ENCODE peak calls at places on chromosomes 12 and 14, in four cellular contexts. F is GM12878, L is SK-N-SH, Q is A549. U is an unnamed sample.

GRCh38 chr12:50925342-50925651 is 27.0 kb upstream of the HIGD1C start:
- DNase-seq in F (no peak), L (no peak), Q (no peak), U (no peak)

GRCh38 chr12:24928131-24928530 is 20.8 kb downstream of the BCAT1 start:
- DNase-seq in F (no peak), L (no peak), Q (no peak), U (no peak)

GRCh38 chr14:54310852-54311230 is 86.0 kb upstream of the CDKN3 start:
- DNase-seq in F (no peak), L (no peak), Q (no peak), U (no peak)

GRCh38 chr12:89919241-89919906 is 210.7 kb upstream of the ATP2B1 start:
- DNase-seq in F (no peak), L (no peak), Q (no peak), U (no peak)

GRCh38 chr12:25054783-25055144 is 105.9 kb upstream of the BCAT1 start:
- DNase-seq in F (no peak), L (no peak), Q (no peak), U (no peak)

GRCh38 chr14:99517643-99518381 is 36.6 kb downstream of the CCNK start:
- DNase-seq in F (no peak), L (peak), Q (no peak), U (no peak)

GRCh38 chr12:61804301-61804700 is 455.9 kb upstream of the USP15 start:
- DNase-seq in F (no peak), L (no peak), Q (no peak), U (no peak)

GRCh38 chr12:130874696-130875095 is 2.8 kb downstream of the RAN start:
- DNase-seq in F (no peak), L (no peak), Q (no peak), U (no peak)

GRCh38 chr12:20508362-20508761 is 140.0 kb downstream of the PDE3A start:
- DNase-seq in F (no peak), L (no peak), Q (peak), U (no peak)

GRCh38 chr14:50839048-50839447 is 8.1 kb upstream of the NIN start:
- DNase-seq in F (no peak), L (no peak), Q (no peak), U (peak)

GRCh38 chr12:98516184-98516873 is 939 bp downstream of the TMPO start:
- DNase-seq in F (peak), L (peak), Q (peak), U (peak)

GRCh38 chr12:10618338-10618987 is 5.1 kb upstream of the MAGOHB start:
- DNase-seq in F (no peak), L (no peak), Q (peak), U (no peak)

GRCh38 chr14:88598097-88598675 is 35.3 kb downstream of the ZC3H14 start:
- DNase-seq in F (no peak), L (no peak), Q (no peak), U (no peak)

GRCh38 chr12:121568503-121568902 is 12.3 kb downstream of the KDM2B start:
- DNase-seq in F (no peak), L (no peak), Q (no peak), U (no peak)

GRCh38 chr12:76878045-76878898 is 547 bp downstream of the CSRP2 start:
- DNase-seq in F (no peak), L (peak), Q (peak), U (peak)
- TF ChIP-seq PBX3 in F (no peak), L (no peak), Q (no peak), U (no peak)

DNA sequence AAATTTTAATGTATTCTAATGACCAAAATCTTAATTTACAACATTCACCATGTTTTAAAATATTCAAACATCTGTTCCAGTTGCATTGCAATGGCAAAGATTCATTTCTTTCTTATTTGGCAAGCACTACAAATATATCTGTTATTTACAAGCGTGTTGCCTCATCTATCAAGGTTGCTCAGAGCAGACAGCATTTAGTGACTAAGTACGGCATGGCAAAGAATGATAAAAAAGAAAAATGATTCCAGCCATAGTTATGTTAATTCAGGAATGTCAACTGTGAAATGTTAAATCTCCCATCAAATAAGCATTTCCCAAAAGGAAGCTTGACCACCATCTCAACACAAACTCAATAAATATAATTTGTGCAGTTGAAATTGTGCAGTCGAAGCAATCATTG is 312.1 kb downstream of the SEC23A start:
- DNase-seq in F (no peak), L (no peak), Q (no peak), U (no peak)
- TF ChIP-seq CHD2 in F (no peak), L (no peak), Q (no peak), U (no peak)

GRCh38 chr12:15520844-15521243 is 198.5 kb downstream of the PTPRO start:
- DNase-seq in F (no peak), L (no peak), Q (no peak), U (no peak)

GRCh38 chr12:15526033-15526432 is 203.7 kb downstream of the PTPRO start:
- DNase-seq in F (peak), L (no peak), Q (peak), U (no peak)

GRCh38 chr12:15520083-15520482 is 197.8 kb downstream of the PTPRO start:
- DNase-seq in F (no peak), L (no peak), Q (no peak), U (no peak)

GRCh38 chr12:15525414-15525813 is 203.1 kb downstream of the PTPRO start:
- DNase-seq in F (no peak), L (no peak), Q (no peak), U (no peak)

GRCh38 chr12:15522574-15523187 is 200.4 kb downstream of the PTPRO start:
- DNase-seq in F (no peak), L (peak), Q (peak), U (peak)
- TF ChIP-seq PBX3 in F (no peak), L (no peak), Q (no peak), U (no peak)

GRCh38 chr14:53109688-53110041 is 43.5 kb downstream of the DDHD1 start:
- DNase-seq in F (peak), L (no peak), Q (no peak), U (peak)

GRCh38 chr14:53109028-53109687 is 44.0 kb downstream of the DDHD1 start:
- DNase-seq in F (peak), L (no peak), Q (no peak), U (no peak)

GRCh38 chr14:53110103-53110502 is 43.0 kb downstream of the DDHD1 start:
- DNase-seq in F (no peak), L (no peak), Q (no peak), U (no peak)

GRCh38 chr14:53108292-53108937 is 44.7 kb downstream of the DDHD1 start:
- DNase-seq in F (no peak), L (no peak), Q (no peak), U (no peak)

GRCh38 chr14:53113992-53114391 is 39.1 kb downstream of the DDHD1 start:
- DNase-seq in F (no peak), L (no peak), Q (no peak), U (no peak)
- TF ChIP-seq CHD2 in F (no peak), L (no peak), Q (no peak), U (no peak)

DNA sequence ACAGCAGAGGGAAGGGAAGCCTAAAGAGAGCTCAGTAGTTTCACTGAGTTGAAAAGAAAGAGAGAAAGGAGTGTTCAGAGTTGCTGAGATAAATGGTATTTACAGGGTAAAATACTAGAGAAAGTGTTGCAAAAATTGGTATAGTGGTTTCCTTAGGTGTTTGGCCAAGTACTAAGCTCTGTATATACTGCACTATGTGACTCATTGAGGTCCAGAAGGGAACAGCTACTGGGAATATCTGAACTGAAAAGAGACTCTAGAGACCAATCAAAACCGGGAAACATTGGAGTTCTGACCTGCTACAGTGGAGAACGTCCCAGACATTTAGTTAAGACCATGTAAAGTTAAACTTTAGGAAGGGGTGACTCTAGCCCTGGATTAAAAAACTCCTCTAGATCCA is 42.7 kb upstream of the ALX1 start:
- DNase-seq in F (no peak), L (no peak), Q (no peak), U (no peak)
- TF ChIP-seq PBX3 in F (no peak), L (no peak), Q (no peak), U (no peak)

DNA sequence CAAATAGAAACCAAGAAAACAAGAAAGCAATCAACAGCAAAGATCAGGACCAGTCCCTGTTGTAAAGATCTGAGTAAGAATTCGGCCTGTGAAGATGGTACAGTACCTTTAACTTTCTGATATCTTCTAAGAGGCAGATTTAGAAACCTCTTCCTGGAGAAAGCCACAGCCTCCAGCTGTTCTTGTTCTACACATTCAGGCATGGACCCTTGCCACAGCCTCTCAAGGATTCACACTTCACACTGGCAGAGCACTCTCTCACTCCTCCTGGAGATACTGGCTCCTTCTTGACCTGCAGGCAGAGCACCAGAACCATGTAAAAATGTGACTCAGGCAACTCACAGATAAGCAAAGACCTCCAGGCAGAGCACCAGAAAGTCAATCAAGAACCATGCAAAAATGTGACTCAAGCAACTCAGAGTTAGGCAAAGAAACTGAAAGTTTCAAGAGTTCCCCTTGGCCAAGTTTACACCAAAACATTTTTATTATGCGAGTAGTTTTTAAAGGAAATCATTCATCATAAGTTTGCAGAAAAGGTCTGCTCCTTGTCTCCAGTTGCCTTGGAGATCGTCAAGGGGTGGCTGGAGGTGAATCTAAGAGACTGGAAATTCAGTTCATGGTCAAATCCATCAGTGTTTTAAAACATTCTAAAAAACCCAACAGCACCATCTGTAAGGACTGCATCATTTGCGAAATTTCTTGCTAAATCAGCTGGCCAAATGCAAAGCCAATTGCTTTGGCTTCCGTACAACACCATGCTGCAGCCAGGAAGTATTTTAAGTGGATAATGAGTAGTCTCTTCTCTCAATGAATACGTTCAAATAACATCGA is 119.3 kb upstream of the MDM1 start:
- DNase-seq in F (peak), L (no peak), Q (no peak), U (no peak)
- TF ChIP-seq CHD2 in F (no peak), L (no peak), Q (no peak), U (no peak)